ENCODE peak calls at places on chromosomes 16 and 17, in five cellular contexts. One of them, this sample, is unnamed.

GRCh38 chr16:68506331-68507053 is 32.6 kb upstream of the ZFP90 start:
- DNase-seq in tibial artery: no peak
- DNase-seq in testis: no peak
- DNase-seq in cerebellum: no peak
- DNase-seq in NB4: no peak
- DNase-seq in this sample: no peak

GRCh38 chr16:12323007-12323699 is 346.6 kb downstream of the SNX29 start:
- DNase-seq in tibial artery: no peak
- DNase-seq in testis: no peak
- DNase-seq in cerebellum: no peak
- DNase-seq in NB4: peak
- DNase-seq in this sample: no peak

GRCh38 chr16:7393680-7394079 is 61.0 kb downstream of the RBFOX1 start:
- DNase-seq in tibial artery: no peak
- DNase-seq in testis: no peak
- DNase-seq in cerebellum: no peak
- DNase-seq in NB4: no peak
- DNase-seq in this sample: no peak

GRCh38 chr17:78857266-78857665 is 16.7 kb upstream of the USP36 start:
- DNase-seq in tibial artery: no peak
- DNase-seq in testis: no peak
- DNase-seq in cerebellum: no peak
- DNase-seq in NB4: no peak
- DNase-seq in this sample: no peak

GRCh38 chr16:80006175-80006895 is 405.8 kb upstream of the MAF start:
- DNase-seq in tibial artery: no peak
- DNase-seq in testis: no peak
- DNase-seq in cerebellum: no peak
- DNase-seq in NB4: no peak
- DNase-seq in this sample: no peak

GRCh38 chr16:951660-952301 is 19.0 kb downstream of the LMF1 start:
- DNase-seq in tibial artery: no peak
- DNase-seq in testis: no peak
- DNase-seq in cerebellum: no peak
- DNase-seq in NB4: peak
- DNase-seq in this sample: no peak

GRCh38 chr16:69176033-69176780 is 10.8 kb upstream of the SNTB2 start:
- DNase-seq in tibial artery: no peak
- DNase-seq in testis: no peak
- DNase-seq in cerebellum: no peak
- DNase-seq in NB4: no peak
- DNase-seq in this sample: no peak

GRCh38 chr16:29831490-29831889 is 11.2 kb downstream of the MVP start:
- DNase-seq in tibial artery: no peak
- DNase-seq in testis: no peak
- DNase-seq in cerebellum: peak
- DNase-seq in NB4: no peak
- DNase-seq in this sample: no peak

GRCh38 chr16:48734220-48734619 is 124.2 kb upstream of the N4BP1 start:
- DNase-seq in tibial artery: no peak
- DNase-seq in testis: no peak
- DNase-seq in cerebellum: peak
- DNase-seq in NB4: no peak
- DNase-seq in this sample: no peak

GRCh38 chr16:19431636-19432340 is 14.1 kb downstream of the TMC5 start:
- DNase-seq in tibial artery: no peak
- DNase-seq in testis: no peak
- DNase-seq in cerebellum: no peak
- DNase-seq in NB4: no peak
- DNase-seq in this sample: no peak

GRCh38 chr17:44496815-44497214 is 6.4 kb downstream of the GPATCH8 start:
- DNase-seq in tibial artery: no peak
- DNase-seq in testis: no peak
- DNase-seq in cerebellum: no peak
- DNase-seq in NB4: no peak
- DNase-seq in this sample: no peak

GRCh38 chr16:30535777-30536190 is 1.1 kb upstream of the ZNF747 start:
- DNase-seq in tibial artery: peak
- DNase-seq in testis: peak
- DNase-seq in cerebellum: peak
- DNase-seq in NB4: peak
- DNase-seq in this sample: peak

GRCh38 chr17:3557768-3558583 is at the start of gene TRPV3:
- DNase-seq in tibial artery: no peak
- DNase-seq in testis: no peak
- DNase-seq in cerebellum: no peak
- DNase-seq in NB4: no peak
- DNase-seq in this sample: peak

GRCh38 chr17:15213381-15214087 is 51.6 kb downstream of the PMP22 start:
- DNase-seq in tibial artery: no peak
- DNase-seq in testis: no peak
- DNase-seq in cerebellum: no peak
- DNase-seq in NB4: peak
- DNase-seq in this sample: peak

GRCh38 chr17:10156579-10157488 is 41.6 kb downstream of the GAS7 start:
- DNase-seq in tibial artery: peak
- DNase-seq in testis: peak
- DNase-seq in cerebellum: no peak
- DNase-seq in NB4: peak
- DNase-seq in this sample: peak

GRCh38 chr17:81428521-81428920 is 33.3 kb downstream of the BAHCC1 start:
- DNase-seq in tibial artery: no peak
- DNase-seq in testis: no peak
- DNase-seq in cerebellum: no peak
- DNase-seq in NB4: peak
- DNase-seq in this sample: no peak

GRCh38 chr17:35795007-35795870 is at the start of gene MMP28:
- DNase-seq in tibial artery: no peak
- DNase-seq in testis: peak
- DNase-seq in cerebellum: peak
- DNase-seq in NB4: peak
- DNase-seq in this sample: no peak

GRCh38 chr17:49565948-49566491 is 9.7 kb upstream of the NXPH3 start:
- DNase-seq in tibial artery: peak
- DNase-seq in testis: peak
- DNase-seq in cerebellum: peak
- DNase-seq in NB4: no peak
- DNase-seq in this sample: no peak

GRCh38 chr16:57049678-57050077 is 42.7 kb upstream of the CPNE2 start:
- DNase-seq in tibial artery: no peak
- DNase-seq in testis: no peak
- DNase-seq in cerebellum: no peak
- DNase-seq in NB4: no peak
- DNase-seq in this sample: no peak

GRCh38 chr17:74337834-74338500 is 11.9 kb downstream of the KIF19 start:
- DNase-seq in tibial artery: no peak
- DNase-seq in testis: no peak
- DNase-seq in cerebellum: no peak
- DNase-seq in NB4: no peak
- DNase-seq in this sample: no peak

GRCh38 chr17:68197091-68197996 is 50.5 kb upstream of the AMZ2 start:
- DNase-seq in tibial artery: no peak
- DNase-seq in testis: no peak
- DNase-seq in cerebellum: peak
- DNase-seq in NB4: no peak
- DNase-seq in this sample: peak

GRCh38 chr16:5377280-5377898 is 279.8 kb upstream of the EEF2KMT start:
- DNase-seq in tibial artery: no peak
- DNase-seq in testis: no peak
- DNase-seq in cerebellum: no peak
- DNase-seq in NB4: peak
- DNase-seq in this sample: peak

GRCh38 chr17:76501827-76502307 is 644 bp upstream of the RHBDF2 start:
- DNase-seq in tibial artery: no peak
- DNase-seq in testis: no peak
- DNase-seq in cerebellum: no peak
- DNase-seq in NB4: no peak
- DNase-seq in this sample: no peak

GRCh38 chr16:2298621-2299020 is 30.7 kb upstream of the RNPS1 start:
- DNase-seq in tibial artery: no peak
- DNase-seq in testis: no peak
- DNase-seq in cerebellum: no peak
- DNase-seq in NB4: no peak
- DNase-seq in this sample: no peak

GRCh38 chr17:73291260-73291801 is 20.5 kb downstream of the CDC42EP4 start:
- DNase-seq in tibial artery: peak
- DNase-seq in testis: no peak
- DNase-seq in cerebellum: no peak
- DNase-seq in NB4: peak
- DNase-seq in this sample: no peak

GRCh38 chr16:88004391-88004790 is 53.2 kb downstream of the BANP start:
- DNase-seq in tibial artery: peak
- DNase-seq in testis: no peak
- DNase-seq in cerebellum: no peak
- DNase-seq in NB4: no peak
- DNase-seq in this sample: no peak

GRCh38 chr17:75237100-75238014 is 24.0 kb downstream of the GGA3 start:
- DNase-seq in tibial artery: no peak
- DNase-seq in testis: no peak
- DNase-seq in cerebellum: peak
- DNase-seq in NB4: no peak
- DNase-seq in this sample: no peak

GRCh38 chr17:50272711-50273653 is 1.3 kb upstream of the TMEM92 start:
- DNase-seq in tibial artery: peak
- DNase-seq in testis: peak
- DNase-seq in cerebellum: peak
- DNase-seq in NB4: peak
- DNase-seq in this sample: peak

GRCh38 chr17:79033741-79034501 is 10.0 kb downstream of the C1QTNF1 start:
- DNase-seq in tibial artery: peak
- DNase-seq in testis: peak
- DNase-seq in cerebellum: peak
- DNase-seq in NB4: no peak
- DNase-seq in this sample: no peak

GRCh38 chr17:71327376-71328059 is 793.3 kb upstream of the SOX9 start:
- DNase-seq in tibial artery: no peak
- DNase-seq in testis: no peak
- DNase-seq in cerebellum: no peak
- DNase-seq in NB4: no peak
- DNase-seq in this sample: no peak